ENCODE peak calls at places on chromosomes 4 and X, in nine cellular contexts. One of them, this sample, is unnamed. For H3K9me3, the result is how much of the 10 kb centered on the place peaks cover.

GRCh38 chr4:44760142-44760898 is 34.0 kb upstream of the GNPDA2 start:
- DNase-seq in upper lobe of left lung: no peak
- DNase-seq in tibial nerve: no peak
- DNase-seq in HCT116: peak
- DNase-seq in A549: peak
- DNase-seq in transverse colon: no peak
- DNase-seq in esophagus muscularis mucosa: no peak
- DNase-seq in gastrocnemius medialis: no peak
- DNase-seq in heart left ventricle: no peak
- DNase-seq in this sample: no peak

GRCh38 chrX:94455782-94456181 is 781.8 kb downstream of the FAM133A start:
- DNase-seq in upper lobe of left lung: no peak
- DNase-seq in A549: no peak
- DNase-seq in tibial nerve: no peak
- DNase-seq in heart left ventricle: no peak
- DNase-seq in esophagus muscularis mucosa: no peak
- DNase-seq in HCT116: no peak
- DNase-seq in gastrocnemius medialis: no peak
- DNase-seq in transverse colon: no peak
- DNase-seq in this sample: no peak

GRCh38 chr4:122100508-122100907 is 51.6 kb upstream of the BLTP1 start:
- DNase-seq in esophagus muscularis mucosa: no peak
- DNase-seq in HCT116: no peak
- DNase-seq in A549: no peak
- DNase-seq in upper lobe of left lung: no peak
- DNase-seq in tibial nerve: no peak
- DNase-seq in gastrocnemius medialis: no peak
- DNase-seq in heart left ventricle: no peak
- DNase-seq in transverse colon: no peak
- DNase-seq in this sample: no peak

GRCh38 chrX:24301060-24301459 is 12.8 kb downstream of the SUPT20HL2 start:
- DNase-seq in gastrocnemius medialis: no peak
- DNase-seq in upper lobe of left lung: no peak
- DNase-seq in A549: no peak
- DNase-seq in tibial nerve: no peak
- DNase-seq in heart left ventricle: no peak
- DNase-seq in HCT116: no peak
- DNase-seq in transverse colon: no peak
- DNase-seq in esophagus muscularis mucosa: no peak
- DNase-seq in this sample: no peak

GRCh38 chr4:95250544-95251137 is 298.1 kb downstream of the UNC5C start:
- DNase-seq in esophagus muscularis mucosa: no peak
- DNase-seq in transverse colon: no peak
- DNase-seq in A549: no peak
- DNase-seq in gastrocnemius medialis: no peak
- DNase-seq in upper lobe of left lung: peak
- DNase-seq in heart left ventricle: no peak
- DNase-seq in HCT116: no peak
- DNase-seq in tibial nerve: no peak
- DNase-seq in this sample: no peak

GRCh38 chr4:45502471-45502870 is 621.4 kb downstream of the GABRG1 start:
- DNase-seq in A549: no peak
- DNase-seq in heart left ventricle: no peak
- DNase-seq in esophagus muscularis mucosa: no peak
- DNase-seq in upper lobe of left lung: no peak
- DNase-seq in tibial nerve: no peak
- DNase-seq in HCT116: no peak
- DNase-seq in transverse colon: no peak
- DNase-seq in gastrocnemius medialis: no peak
- DNase-seq in this sample: no peak

GRCh38 chr4:130359537-130359936 is 1263.6 kb downstream of the C4orf33 start:
- DNase-seq in upper lobe of left lung: no peak
- DNase-seq in HCT116: peak
- DNase-seq in gastrocnemius medialis: no peak
- DNase-seq in heart left ventricle: no peak
- DNase-seq in tibial nerve: no peak
- DNase-seq in A549: no peak
- DNase-seq in transverse colon: no peak
- DNase-seq in esophagus muscularis mucosa: no peak
- DNase-seq in this sample: no peak

GRCh38 chrX:132401935-132402334 is 86.9 kb downstream of the MBNL3 start:
- DNase-seq in tibial nerve: no peak
- DNase-seq in transverse colon: no peak
- DNase-seq in heart left ventricle: no peak
- DNase-seq in esophagus muscularis mucosa: no peak
- DNase-seq in gastrocnemius medialis: no peak
- DNase-seq in A549: no peak
- DNase-seq in upper lobe of left lung: no peak
- DNase-seq in HCT116: no peak
- DNase-seq in this sample: no peak

GRCh38 chrX:68936608-68937007 is 107.8 kb downstream of the EFNB1 start:
- DNase-seq in heart left ventricle: no peak
- DNase-seq in transverse colon: peak
- DNase-seq in HCT116: no peak
- DNase-seq in gastrocnemius medialis: peak
- DNase-seq in A549: no peak
- DNase-seq in esophagus muscularis mucosa: no peak
- DNase-seq in upper lobe of left lung: peak
- DNase-seq in tibial nerve: no peak
- DNase-seq in this sample: no peak

GRCh38 chrX:40933132-40934078 is 151.8 kb upstream of the USP9X start:
- DNase-seq in gastrocnemius medialis: no peak
- DNase-seq in A549: no peak
- DNase-seq in tibial nerve: peak
- DNase-seq in upper lobe of left lung: no peak
- DNase-seq in transverse colon: no peak
- DNase-seq in heart left ventricle: peak
- DNase-seq in esophagus muscularis mucosa: no peak
- DNase-seq in HCT116: no peak
- DNase-seq in this sample: no peak

GRCh38 chr4:142150483-142150882 is 514.1 kb downstream of the IL15 start:
- DNase-seq in A549: no peak
- DNase-seq in HCT116: no peak
- DNase-seq in upper lobe of left lung: no peak
- DNase-seq in esophagus muscularis mucosa: no peak
- DNase-seq in tibial nerve: no peak
- DNase-seq in heart left ventricle: no peak
- DNase-seq in transverse colon: no peak
- DNase-seq in gastrocnemius medialis: peak
- DNase-seq in this sample: no peak

GRCh38 chr4:89836031-89836777 is 757 bp downstream of the SNCA start:
- DNase-seq in upper lobe of left lung: no peak
- DNase-seq in esophagus muscularis mucosa: no peak
- DNase-seq in tibial nerve: no peak
- DNase-seq in gastrocnemius medialis: no peak
- DNase-seq in heart left ventricle: no peak
- DNase-seq in transverse colon: no peak
- DNase-seq in A549: no peak
- DNase-seq in HCT116: no peak
- DNase-seq in this sample: no peak

GRCh38 chr4:36402008-36402758 is 120.8 kb downstream of the DTHD1 start:
- DNase-seq in transverse colon: no peak
- DNase-seq in heart left ventricle: no peak
- DNase-seq in esophagus muscularis mucosa: no peak
- DNase-seq in tibial nerve: no peak
- DNase-seq in gastrocnemius medialis: no peak
- DNase-seq in upper lobe of left lung: no peak
- DNase-seq in A549: no peak
- DNase-seq in HCT116: no peak
- DNase-seq in this sample: no peak

GRCh38 chrX:119189586-119189985 is 46.5 kb upstream of the PGRMC1 start:
- DNase-seq in HCT116: no peak
- DNase-seq in upper lobe of left lung: no peak
- DNase-seq in heart left ventricle: peak
- DNase-seq in tibial nerve: peak
- DNase-seq in transverse colon: no peak
- DNase-seq in A549: no peak
- DNase-seq in gastrocnemius medialis: peak
- DNase-seq in esophagus muscularis mucosa: no peak
- DNase-seq in this sample: no peak

GRCh38 chr4:122705547-122705946 is 27.0 kb upstream of the BBS12 start:
- DNase-seq in upper lobe of left lung: no peak
- DNase-seq in esophagus muscularis mucosa: no peak
- DNase-seq in gastrocnemius medialis: no peak
- DNase-seq in tibial nerve: no peak
- DNase-seq in A549: no peak
- DNase-seq in heart left ventricle: no peak
- DNase-seq in HCT116: no peak
- DNase-seq in transverse colon: no peak
- DNase-seq in this sample: no peak

GRCh38 chr4:25703731-25704388 is 48.2 kb downstream of the SLC34A2 start:
- DNase-seq in tibial nerve: no peak
- DNase-seq in A549: no peak
- DNase-seq in transverse colon: no peak
- DNase-seq in upper lobe of left lung: no peak
- DNase-seq in heart left ventricle: no peak
- DNase-seq in esophagus muscularis mucosa: no peak
- DNase-seq in gastrocnemius medialis: no peak
- DNase-seq in HCT116: no peak
- DNase-seq in this sample: no peak

GRCh38 chrX:63418211-63418610 is 67.1 kb upstream of the SPIN4 start:
- DNase-seq in A549: no peak
- DNase-seq in tibial nerve: no peak
- DNase-seq in upper lobe of left lung: no peak
- DNase-seq in HCT116: no peak
- DNase-seq in gastrocnemius medialis: no peak
- DNase-seq in heart left ventricle: no peak
- DNase-seq in esophagus muscularis mucosa: no peak
- DNase-seq in transverse colon: no peak
- DNase-seq in this sample: no peak

GRCh38 chr4:8765631-8766590 is 105.7 kb downstream of the HMX1 start:
- DNase-seq in transverse colon: no peak
- DNase-seq in upper lobe of left lung: no peak
- DNase-seq in gastrocnemius medialis: peak
- DNase-seq in HCT116: no peak
- DNase-seq in esophagus muscularis mucosa: no peak
- DNase-seq in tibial nerve: no peak
- DNase-seq in heart left ventricle: peak
- DNase-seq in A549: no peak
- DNase-seq in this sample: no peak

GRCh38 chrX:29699214-29699613 is 516.1 kb upstream of the MAGEB2 start:
- DNase-seq in gastrocnemius medialis: no peak
- DNase-seq in A549: no peak
- DNase-seq in transverse colon: no peak
- DNase-seq in upper lobe of left lung: no peak
- DNase-seq in tibial nerve: no peak
- DNase-seq in HCT116: no peak
- DNase-seq in esophagus muscularis mucosa: no peak
- DNase-seq in heart left ventricle: no peak
- DNase-seq in this sample: no peak

DNA sequence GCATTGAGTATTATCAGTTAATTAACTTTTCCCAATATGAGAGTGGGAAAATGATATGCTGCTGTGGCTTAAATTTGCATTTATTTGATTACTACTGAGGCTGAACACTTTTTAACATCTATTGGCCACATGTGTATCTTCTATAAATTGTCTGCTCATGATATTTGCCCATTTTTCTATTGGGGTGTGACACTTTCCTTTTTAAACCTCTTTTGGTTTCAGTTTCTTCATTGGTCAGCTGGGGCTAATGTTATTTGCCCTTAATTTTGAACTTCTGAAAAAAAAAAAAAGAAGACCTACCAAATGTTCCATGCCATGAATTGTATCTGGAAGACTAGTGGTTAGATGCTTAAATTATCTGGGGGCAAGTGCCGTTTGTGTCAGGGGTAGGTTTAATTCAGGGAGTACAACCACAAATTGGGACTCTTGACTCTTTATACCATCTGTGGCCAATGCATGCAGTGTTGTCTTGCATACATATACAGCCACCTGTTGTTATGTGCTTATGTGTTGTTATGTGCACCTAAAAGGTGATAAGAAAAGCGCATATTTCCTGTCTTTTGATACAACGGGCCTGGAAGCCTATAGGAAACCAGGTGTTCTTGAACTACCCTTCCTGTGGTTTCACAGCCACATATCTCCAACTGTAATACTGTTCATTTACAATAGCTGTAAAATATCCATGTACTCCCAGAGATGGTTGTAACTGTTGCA is 48.9 kb downstream of the SH2D1A start:
- DNase-seq in upper lobe of left lung: no peak
- DNase-seq in esophagus muscularis mucosa: no peak
- DNase-seq in A549: no peak
- DNase-seq in tibial nerve: no peak
- DNase-seq in gastrocnemius medialis: no peak
- DNase-seq in HCT116: no peak
- DNase-seq in transverse colon: no peak
- DNase-seq in heart left ventricle: no peak
- DNase-seq in this sample: no peak
- H3K9me3 ChIP-seq in upper lobe of left lung: under half
- H3K9me3 ChIP-seq in esophagus muscularis mucosa: under half
- H3K9me3 ChIP-seq in A549: under half
- H3K9me3 ChIP-seq in tibial nerve: under half
- H3K9me3 ChIP-seq in gastrocnemius medialis: under half
- H3K9me3 ChIP-seq in HCT116: under half
- H3K9me3 ChIP-seq in transverse colon: under half
- H3K9me3 ChIP-seq in heart left ventricle: under half
- H3K9me3 ChIP-seq in this sample: under half

GRCh38 chr4:38318737-38319455 is 345.1 kb upstream of the KLF3 start:
- DNase-seq in upper lobe of left lung: peak
- DNase-seq in transverse colon: peak
- DNase-seq in A549: peak
- DNase-seq in esophagus muscularis mucosa: peak
- DNase-seq in HCT116: peak
- DNase-seq in heart left ventricle: peak
- DNase-seq in gastrocnemius medialis: peak
- DNase-seq in tibial nerve: peak
- DNase-seq in this sample: peak
- TF ChIP-seq POLR2A in upper lobe of left lung: peak
- TF ChIP-seq POLR2A in transverse colon: peak
- TF ChIP-seq POLR2A in A549: no peak
- TF ChIP-seq POLR2A in esophagus muscularis mucosa: no peak
- TF ChIP-seq POLR2A in HCT116: peak
- TF ChIP-seq POLR2A in heart left ventricle: no peak
- TF ChIP-seq POLR2A in gastrocnemius medialis: peak
- TF ChIP-seq POLR2A in tibial nerve: peak
- TF ChIP-seq POLR2A in this sample: no peak

DNA sequence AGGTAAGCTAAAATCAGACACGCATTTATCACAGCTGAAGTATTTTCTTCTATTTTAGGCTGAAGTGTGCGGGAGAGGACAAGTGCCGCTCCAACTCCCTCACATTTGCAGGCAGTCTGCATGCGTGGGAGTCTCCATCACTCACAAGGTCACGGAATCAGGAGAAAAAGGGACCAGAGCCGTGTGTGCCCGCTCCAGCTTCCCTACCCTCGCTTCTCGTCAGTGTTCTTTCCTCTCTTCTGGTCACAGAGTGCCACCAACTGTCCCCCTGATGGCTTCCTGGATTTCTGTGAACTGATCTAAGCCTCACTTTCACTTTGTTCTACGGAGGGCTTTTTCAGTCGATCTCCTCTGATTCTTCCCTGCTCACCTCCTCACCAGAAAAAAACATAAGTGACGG is 407.3 kb upstream of the AADAT start:
- DNase-seq in tibial nerve: no peak
- DNase-seq in upper lobe of left lung: no peak
- DNase-seq in heart left ventricle: no peak
- DNase-seq in A549: no peak
- DNase-seq in HCT116: no peak
- DNase-seq in esophagus muscularis mucosa: no peak
- DNase-seq in transverse colon: no peak
- DNase-seq in gastrocnemius medialis: no peak
- DNase-seq in this sample: no peak
- H3K4me3 ChIP-seq in tibial nerve: no peak
- H3K4me3 ChIP-seq in upper lobe of left lung: no peak
- H3K4me3 ChIP-seq in heart left ventricle: no peak
- H3K4me3 ChIP-seq in A549: peak
- H3K4me3 ChIP-seq in HCT116: no peak
- H3K4me3 ChIP-seq in esophagus muscularis mucosa: no peak
- H3K4me3 ChIP-seq in transverse colon: no peak
- H3K4me3 ChIP-seq in gastrocnemius medialis: no peak
- H3K4me3 ChIP-seq in this sample: no peak

GRCh38 chr4:56067826-56068225 is 119.1 kb downstream of the CEP135 start:
- DNase-seq in transverse colon: no peak
- DNase-seq in upper lobe of left lung: no peak
- DNase-seq in A549: no peak
- DNase-seq in heart left ventricle: no peak
- DNase-seq in HCT116: no peak
- DNase-seq in gastrocnemius medialis: no peak
- DNase-seq in tibial nerve: no peak
- DNase-seq in esophagus muscularis mucosa: no peak
- DNase-seq in this sample: no peak
- H3K9me3 ChIP-seq in transverse colon: under half
- H3K9me3 ChIP-seq in upper lobe of left lung: under half
- H3K9me3 ChIP-seq in A549: under half
- H3K9me3 ChIP-seq in heart left ventricle: under half
- H3K9me3 ChIP-seq in HCT116: under half
- H3K9me3 ChIP-seq in gastrocnemius medialis: under half
- H3K9me3 ChIP-seq in tibial nerve: under half
- H3K9me3 ChIP-seq in esophagus muscularis mucosa: under half
- H3K9me3 ChIP-seq in this sample: under half

This sample was measured in esophagus squamous epithelium.